ENCODE peak calls at places on chromosome 16, in six cellular contexts. V, N, W, B, T and L are unnamed samples.
A peak's percentile ranks its signal among the peaks of the same experiment; 100 is the strongest.

GRCh38 chr16:1772362-1772907 is at the start of gene EME2:
- DNase-seq in W (peak; percentile 55), V (no peak), B (no peak), N (no peak), T (no peak), L (no peak)

GRCh38 chr16:68216240-68216639 is 19.7 kb downstream of the ESRP2 start:
- DNase-seq in V (no peak), B (no peak), T (no peak), N (no peak), W (no peak), L (no peak)

GRCh38 chr16:49352923-49353322 is 20.7 kb upstream of the C16orf78 start:
- DNase-seq in T (peak; percentile 81), V (no peak), W (no peak), N (no peak), B (no peak), L (no peak)

GRCh38 chr16:49649013-49649785 is 206.7 kb downstream of the ZNF423 start:
- DNase-seq in T (no peak), V (no peak), W (no peak), N (no peak), B (peak; percentile 81), L (peak; percentile 11)

GRCh38 chr16:82936941-82937551 is 310.3 kb downstream of the CDH13 start:
- DNase-seq in B (peak; percentile 85), W (no peak), N (no peak), T (no peak), V (no peak), L (peak; percentile 68)

GRCh38 chr16:10536814-10537389 is 43.5 kb downstream of the EMP2 start:
- DNase-seq in W (no peak), V (no peak), T (no peak), N (no peak), B (no peak), L (peak; percentile 18)

GRCh38 chr16:88759245-88759975 is 25.6 kb downstream of the PIEZO1 start:
- DNase-seq in W (peak; percentile 51), B (no peak), N (no peak), T (peak; percentile 78), V (no peak), L (no peak)

GRCh38 chr16:88352261-88353200 is 30.2 kb upstream of the ZNF469 start:
- DNase-seq in B (no peak), T (no peak), N (no peak), W (no peak), V (no peak), L (no peak)

GRCh38 chr16:87584271-87584670 is 18.0 kb upstream of the JPH3 start:
- DNase-seq in T (no peak), W (no peak), N (no peak), B (peak; percentile 45), V (no peak), L (no peak)

GRCh38 chr16:85746431-85747227 is 4.3 kb downstream of the C16orf74 start:
- DNase-seq in T (peak; percentile 65), W (no peak), V (peak; percentile 56), B (peak; percentile 32), N (no peak), L (peak; percentile 74)
- H3K27ac ChIP-seq in T (no peak overlapping the region), W (no peak overlapping the region), V (peak overlapping the region; percentile 2), B (no peak overlapping the region), N (no peak overlapping the region), L (peak overlapping the region; percentile 38)

GRCh38 chr16:86512301-86512859 is 2.1 kb downstream of the FOXF1 start:
- DNase-seq in B (no peak), V (no peak), T (peak; percentile 57), N (no peak), W (no peak), L (no peak)
- H3K27me3 ChIP-seq in B (peaks cover 64% of the 10 kb centered on the region), V (peaks cover 97% of the 10 kb centered on the region), T (peaks cover 94% of the 10 kb centered on the region), N (peaks cover 89% of the 10 kb centered on the region), W (peaks cover 34% of the 10 kb centered on the region), L (peaks cover 100% of the 10 kb centered on the region)

GRCh38 chr16:81277681-81278080 is 37.1 kb upstream of the GAN start:
- DNase-seq in W (peak; percentile 42), T (no peak), V (no peak), B (no peak), N (no peak), L (no peak)
- H3K4me1 ChIP-seq in W (peaks cover 9% of the 10 kb centered on the region), T (no peaks in the 10 kb centered on the region), V (no peaks in the 10 kb centered on the region), B (no peaks in the 10 kb centered on the region), N (no peaks in the 10 kb centered on the region), L (peaks cover 3% of the 10 kb centered on the region)

GRCh38 chr16:79628501-79628975 is 28.0 kb upstream of the MAF start:
- DNase-seq in V (no peak), T (no peak), N (no peak), B (peak; percentile 95), W (no peak), L (peak; percentile 93)
- H3K27ac ChIP-seq in V (no peak overlapping the region), T (no peak overlapping the region), N (no peak overlapping the region), B (peak overlapping the region; percentile 25), W (no peak overlapping the region), L (no peak overlapping the region)

GRCh38 chr16:22673463-22673862 is 140.5 kb upstream of the HS3ST2 start:
- DNase-seq in W (no peak), B (no peak), T (peak; percentile 15), N (peak; percentile 11), V (no peak), L (no peak)

GRCh38 chr16:22672830-22673210 is 141.1 kb upstream of the HS3ST2 start:
- DNase-seq in V (no peak), B (no peak), N (no peak), W (no peak), T (peak; percentile 20), L (no peak)

GRCh38 chr16:22677024-22677830 is 136.7 kb upstream of the HS3ST2 start:
- DNase-seq in B (no peak), T (peak; percentile 20), N (peak; percentile 15), V (no peak), W (no peak), L (no peak)

GRCh38 chr16:22675745-22676540 is 138.0 kb upstream of the HS3ST2 start:
- DNase-seq in T (peak; percentile 17), W (no peak), N (peak; percentile 7), B (no peak), V (no peak), L (no peak)

GRCh38 chr16:22674832-22675191 is 139.2 kb upstream of the HS3ST2 start:
- DNase-seq in B (no peak), T (no peak), W (no peak), V (no peak), N (peak; percentile 6), L (no peak)
- H3K27me3 ChIP-seq in B (peaks cover 22% of the 10 kb centered on the region), T (no peaks in the 10 kb centered on the region), W (no peaks in the 10 kb centered on the region), V (peaks cover 2% of the 10 kb centered on the region), N (no peaks in the 10 kb centered on the region), L (peaks cover 50% of the 10 kb centered on the region)

DNA sequence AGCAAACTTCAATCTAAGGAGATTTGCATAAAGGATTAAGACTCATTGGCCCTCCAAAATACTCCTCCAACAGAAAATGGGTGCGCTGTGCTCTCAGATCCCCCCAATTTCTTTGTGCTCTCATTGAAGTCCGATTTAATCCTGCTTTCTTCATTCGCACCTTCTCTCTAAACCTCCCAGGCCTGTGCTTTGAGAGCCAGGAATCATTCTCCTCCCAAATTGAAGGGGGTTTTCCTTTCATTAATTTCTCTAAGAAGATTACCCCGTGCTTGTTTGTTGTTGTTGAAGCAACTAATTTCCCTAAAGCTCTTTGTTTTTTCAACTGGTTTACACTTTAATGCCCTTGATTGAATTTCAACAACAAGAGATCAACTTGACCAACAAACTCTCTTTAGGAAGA is 304.2 kb upstream of the IRX3 start:
- DNase-seq in N (no peak), V (no peak), T (no peak), W (no peak), B (no peak), L (no peak)
- H3K4me1 ChIP-seq in N (peaks cover 5% of the 10 kb centered on the region), V (peaks cover 35% of the 10 kb centered on the region), T (no peaks in the 10 kb centered on the region), W (no peaks in the 10 kb centered on the region), B (no peaks in the 10 kb centered on the region), L (no peaks in the 10 kb centered on the region)

GRCh38 chr16:30077656-30078055 is 1.9 kb downstream of the PPP4C start:
- DNase-seq in W (no peak), V (no peak), T (no peak), N (no peak), B (no peak), L (no peak)

GRCh38 chr16:30076276-30076791 is 540 bp downstream of the PPP4C start:
- DNase-seq in B (no peak), V (no peak), N (no peak), W (peak; percentile 32), T (no peak), L (no peak)

GRCh38 chr16:30082545-30083090 is 6.8 kb downstream of the PPP4C start:
- DNase-seq in T (no peak), V (no peak), W (no peak), B (no peak), N (no peak), L (no peak)

GRCh38 chr16:30078744-30079143 is 3.0 kb downstream of the PPP4C start:
- DNase-seq in N (no peak), W (no peak), T (no peak), B (no peak), V (no peak), L (no peak)

DNA sequence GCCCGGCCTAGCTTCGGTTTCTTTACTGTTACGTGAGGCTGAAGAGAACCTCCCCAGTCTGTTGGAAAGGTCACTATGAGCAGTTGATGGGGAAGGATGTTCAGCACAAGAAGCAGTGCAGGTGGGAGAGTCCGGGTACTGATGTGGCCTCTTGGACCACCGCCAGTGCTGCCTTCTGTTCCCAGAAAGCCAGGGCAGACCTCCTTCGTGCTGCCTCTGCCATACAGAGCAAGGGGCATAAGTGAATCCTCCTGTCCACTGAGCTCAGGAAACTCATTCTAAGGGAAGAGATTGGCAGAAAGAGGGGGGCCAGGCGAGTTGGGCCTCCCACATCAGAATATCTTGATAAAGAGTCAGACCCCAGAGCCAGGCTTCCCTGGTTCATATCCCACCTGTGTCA is 3.7 kb downstream of the PPP4C start:
- DNase-seq in W (no peak), T (no peak), B (no peak), N (no peak), V (no peak), L (no peak)
- H3K27ac ChIP-seq in W (no peak overlapping the region), T (no peak overlapping the region), B (no peak overlapping the region), N (no peak overlapping the region), V (no peak overlapping the region), L (no peak overlapping the region)